ENCODE peak calls at places on chromosomes 3 and 15, in five cellular contexts. One of them, this sample, is unnamed.

GRCh38 chr3:114632757-114633424 is 339.1 kb downstream of the TIGIT start:
- DNase-seq in thyroid gland: no peak
- DNase-seq in hepatocyte: no peak
- DNase-seq in heart left ventricle: no peak
- DNase-seq in transverse colon: no peak
- DNase-seq in this sample: no peak

GRCh38 chr15:66943456-66944095 is 121.8 kb upstream of the SMAD3 start:
- DNase-seq in thyroid gland: peak
- DNase-seq in hepatocyte: no peak
- DNase-seq in heart left ventricle: no peak
- DNase-seq in transverse colon: peak
- DNase-seq in this sample: no peak

GRCh38 chr15:74788716-74789151 is 6.9 kb downstream of the CSK start:
- DNase-seq in thyroid gland: no peak
- DNase-seq in hepatocyte: no peak
- DNase-seq in heart left ventricle: no peak
- DNase-seq in transverse colon: peak
- DNase-seq in this sample: no peak

GRCh38 chr3:50617911-50618481 is 1.0 kb downstream of the MAPKAPK3 start:
- DNase-seq in thyroid gland: peak
- DNase-seq in hepatocyte: peak
- DNase-seq in heart left ventricle: no peak
- DNase-seq in transverse colon: no peak
- DNase-seq in this sample: no peak

GRCh38 chr3:40211579-40211978 is 97.9 kb upstream of the EIF1B start:
- DNase-seq in thyroid gland: no peak
- DNase-seq in hepatocyte: no peak
- DNase-seq in heart left ventricle: no peak
- DNase-seq in transverse colon: no peak
- DNase-seq in this sample: no peak

GRCh38 chr3:70774641-70775040 is 462.2 kb upstream of the MDFIC2 start:
- DNase-seq in thyroid gland: no peak
- DNase-seq in hepatocyte: no peak
- DNase-seq in heart left ventricle: no peak
- DNase-seq in transverse colon: no peak
- DNase-seq in this sample: no peak

GRCh38 chr3:60291115-60291514 is 960.1 kb downstream of the FHIT start:
- DNase-seq in thyroid gland: no peak
- DNase-seq in hepatocyte: no peak
- DNase-seq in heart left ventricle: no peak
- DNase-seq in transverse colon: no peak
- DNase-seq in this sample: no peak

GRCh38 chr3:72665701-72666443 is 182.4 kb downstream of the SHQ1 start:
- DNase-seq in thyroid gland: peak
- DNase-seq in hepatocyte: no peak
- DNase-seq in heart left ventricle: peak
- DNase-seq in transverse colon: peak
- DNase-seq in this sample: no peak

GRCh38 chr3:193470710-193471109 is 84.0 kb downstream of the ATP13A4 start:
- DNase-seq in thyroid gland: no peak
- DNase-seq in hepatocyte: no peak
- DNase-seq in heart left ventricle: no peak
- DNase-seq in transverse colon: no peak
- DNase-seq in this sample: no peak

GRCh38 chr3:127822166-127822835 is at the start of gene MGLL:
- DNase-seq in thyroid gland: peak
- DNase-seq in hepatocyte: peak
- DNase-seq in heart left ventricle: peak
- DNase-seq in transverse colon: peak
- DNase-seq in this sample: no peak

GRCh38 chr15:57667171-57667924 is 39.2 kb upstream of the POLR2M start:
- DNase-seq in thyroid gland: no peak
- DNase-seq in hepatocyte: peak
- DNase-seq in heart left ventricle: no peak
- DNase-seq in transverse colon: no peak
- DNase-seq in this sample: no peak

GRCh38 chr3:172174396-172175253 is 135.2 kb downstream of the FNDC3B start:
- DNase-seq in thyroid gland: no peak
- DNase-seq in hepatocyte: no peak
- DNase-seq in heart left ventricle: no peak
- DNase-seq in transverse colon: no peak
- DNase-seq in this sample: no peak

GRCh38 chr3:36876181-36876936 is 68.5 kb downstream of the TRANK1 start:
- DNase-seq in thyroid gland: no peak
- DNase-seq in hepatocyte: no peak
- DNase-seq in heart left ventricle: no peak
- DNase-seq in transverse colon: no peak
- DNase-seq in this sample: no peak

GRCh38 chr3:194860725-194861124 is 175.0 kb downstream of the FAM43A start:
- DNase-seq in thyroid gland: no peak
- DNase-seq in hepatocyte: no peak
- DNase-seq in heart left ventricle: no peak
- DNase-seq in transverse colon: no peak
- DNase-seq in this sample: no peak

GRCh38 chr15:96002890-96003859 is 327.3 kb upstream of the NR2F2 start:
- DNase-seq in thyroid gland: no peak
- DNase-seq in hepatocyte: no peak
- DNase-seq in heart left ventricle: no peak
- DNase-seq in transverse colon: no peak
- DNase-seq in this sample: no peak

GRCh38 chr3:111694471-111694870 is 99.3 kb upstream of the ZBED2 start:
- DNase-seq in thyroid gland: no peak
- DNase-seq in hepatocyte: no peak
- DNase-seq in heart left ventricle: no peak
- DNase-seq in transverse colon: no peak
- DNase-seq in this sample: no peak

GRCh38 chr3:112043621-112044201 is 9.2 kb downstream of the TMPRSS7 start:
- DNase-seq in thyroid gland: peak
- DNase-seq in hepatocyte: peak
- DNase-seq in heart left ventricle: peak
- DNase-seq in transverse colon: peak
- DNase-seq in this sample: no peak

GRCh38 chr15:33027636-33028035 is 166.9 kb downstream of the FMN1 start:
- DNase-seq in thyroid gland: peak
- DNase-seq in hepatocyte: no peak
- DNase-seq in heart left ventricle: no peak
- DNase-seq in transverse colon: no peak
- DNase-seq in this sample: no peak

GRCh38 chr3:129386984-129387383 is 41.5 kb downstream of the EFCAB12 start:
- DNase-seq in thyroid gland: no peak
- DNase-seq in hepatocyte: no peak
- DNase-seq in heart left ventricle: no peak
- DNase-seq in transverse colon: no peak
- DNase-seq in this sample: no peak

GRCh38 chr3:131402391-131403039 is 20.9 kb downstream of the NUDT16 start:
- DNase-seq in thyroid gland: no peak
- DNase-seq in hepatocyte: no peak
- DNase-seq in heart left ventricle: no peak
- DNase-seq in transverse colon: no peak
- DNase-seq in this sample: no peak

GRCh38 chr3:31157893-31158620 is 263.6 kb upstream of the GADL1 start:
- DNase-seq in thyroid gland: no peak
- DNase-seq in hepatocyte: no peak
- DNase-seq in heart left ventricle: no peak
- DNase-seq in transverse colon: no peak
- DNase-seq in this sample: no peak

GRCh38 chr3:163622384-163622783 is 1455.9 kb downstream of the SI start:
- DNase-seq in thyroid gland: no peak
- DNase-seq in hepatocyte: peak
- DNase-seq in heart left ventricle: no peak
- DNase-seq in transverse colon: no peak
- DNase-seq in this sample: no peak

GRCh38 chr3:89889386-89889785 is 782.0 kb downstream of the EPHA3 start:
- DNase-seq in thyroid gland: no peak
- DNase-seq in hepatocyte: no peak
- DNase-seq in heart left ventricle: no peak
- DNase-seq in transverse colon: no peak
- DNase-seq in this sample: no peak

GRCh38 chr15:60844431-60845174 is 365.7 kb upstream of the ICE2 start:
- DNase-seq in thyroid gland: no peak
- DNase-seq in hepatocyte: no peak
- DNase-seq in heart left ventricle: no peak
- DNase-seq in transverse colon: peak
- DNase-seq in this sample: no peak

GRCh38 chr15:101534376-101534970 is 45.0 kb upstream of the PCSK6 start:
- DNase-seq in thyroid gland: no peak
- DNase-seq in hepatocyte: no peak
- DNase-seq in heart left ventricle: no peak
- DNase-seq in transverse colon: no peak
- DNase-seq in this sample: no peak

GRCh38 chr3:165256554-165256953 is 60.4 kb upstream of the SLITRK3 start:
- DNase-seq in thyroid gland: no peak
- DNase-seq in hepatocyte: no peak
- DNase-seq in heart left ventricle: no peak
- DNase-seq in transverse colon: no peak
- DNase-seq in this sample: no peak

GRCh38 chr3:115836944-115837343 is 213.6 kb downstream of the GAP43 start:
- DNase-seq in thyroid gland: no peak
- DNase-seq in hepatocyte: no peak
- DNase-seq in heart left ventricle: no peak
- DNase-seq in transverse colon: no peak
- DNase-seq in this sample: no peak

GRCh38 chr3:13824521-13825316 is 55.2 kb downstream of the WNT7A start:
- DNase-seq in thyroid gland: no peak
- DNase-seq in hepatocyte: no peak
- DNase-seq in heart left ventricle: no peak
- DNase-seq in transverse colon: no peak
- DNase-seq in this sample: no peak

GRCh38 chr15:34056921-34057320 is 17.9 kb upstream of the AVEN start:
- DNase-seq in thyroid gland: no peak
- DNase-seq in hepatocyte: no peak
- DNase-seq in heart left ventricle: no peak
- DNase-seq in transverse colon: no peak
- DNase-seq in this sample: no peak

DNA sequence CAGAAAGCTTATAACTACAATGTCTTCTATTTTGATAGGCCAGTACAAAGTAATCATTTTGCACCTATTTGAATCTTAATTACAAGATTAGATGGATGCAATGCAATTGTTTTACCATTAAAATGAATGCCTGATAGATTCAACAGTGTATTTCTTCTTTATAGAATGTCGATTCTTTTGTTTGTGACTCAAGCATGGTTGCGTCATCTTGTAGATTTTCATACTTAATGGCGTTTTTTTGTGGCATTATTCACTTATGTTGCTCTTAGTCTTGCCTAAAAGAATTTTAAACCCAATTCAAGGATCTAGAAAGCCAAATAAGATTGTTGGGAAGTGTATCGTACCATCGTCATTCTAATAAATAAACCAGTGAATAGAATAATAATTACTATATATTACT is 21.4 kb downstream of the ZBTB38 start:
- DNase-seq in thyroid gland: no peak
- DNase-seq in hepatocyte: no peak
- DNase-seq in heart left ventricle: no peak
- DNase-seq in transverse colon: no peak
- DNase-seq in this sample: no peak
- H3K4me3 ChIP-seq in thyroid gland: no peak
- H3K4me3 ChIP-seq in hepatocyte: no peak
- H3K4me3 ChIP-seq in heart left ventricle: no peak
- H3K4me3 ChIP-seq in transverse colon: no peak
- H3K4me3 ChIP-seq in this sample: no peak

GRCh38 chr3:24495334-24495994 is 814 bp upstream of the THRB start:
- DNase-seq in thyroid gland: peak
- DNase-seq in hepatocyte: peak
- DNase-seq in heart left ventricle: peak
- DNase-seq in transverse colon: peak
- DNase-seq in this sample: peak
- TF ChIP-seq CTCF in thyroid gland: no peak
- TF ChIP-seq CTCF in hepatocyte: no peak
- TF ChIP-seq CTCF in heart left ventricle: no peak
- TF ChIP-seq CTCF in transverse colon: peak
- TF ChIP-seq CTCF in this sample: no peak

DNA sequence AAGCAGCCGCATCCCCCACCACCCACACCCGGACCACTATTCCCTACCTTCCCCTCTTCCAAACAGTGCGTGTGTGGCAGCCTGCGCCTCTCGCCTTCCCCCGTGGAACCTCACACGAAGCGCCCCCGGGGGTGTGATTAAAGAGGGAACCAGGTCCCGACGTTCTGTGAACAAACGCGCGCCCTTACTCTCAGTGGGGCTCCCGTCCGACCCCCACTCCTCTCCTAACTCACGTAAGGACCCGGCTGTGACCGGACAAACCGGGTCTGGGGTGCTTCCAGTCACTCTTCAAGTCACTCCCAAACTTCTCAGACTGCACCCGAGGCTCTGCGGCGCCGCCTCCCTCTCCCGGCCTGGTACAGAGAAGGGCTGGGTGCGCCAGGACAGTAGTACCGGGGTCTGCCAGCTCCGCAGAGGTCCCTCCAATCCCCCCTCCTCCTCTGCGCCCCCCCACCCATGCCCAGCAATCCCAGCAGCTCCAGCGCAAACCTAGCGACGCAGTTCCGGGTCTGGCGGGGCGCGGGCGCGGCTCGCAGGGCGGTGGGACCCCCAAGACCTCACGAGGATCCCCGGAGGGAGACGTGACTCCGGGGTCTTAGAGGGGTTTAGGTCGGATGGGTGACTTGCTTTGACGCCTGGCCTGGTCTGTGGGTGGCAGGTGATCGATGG is 574 bp downstream of the DUOXA1 start:
- DNase-seq in thyroid gland: peak
- DNase-seq in hepatocyte: no peak
- DNase-seq in heart left ventricle: no peak
- DNase-seq in transverse colon: no peak
- DNase-seq in this sample: no peak
- H3K4me3 ChIP-seq in thyroid gland: peak
- H3K4me3 ChIP-seq in hepatocyte: peak
- H3K4me3 ChIP-seq in heart left ventricle: peak
- H3K4me3 ChIP-seq in transverse colon: no peak
- H3K4me3 ChIP-seq in this sample: peak

GRCh38 chr3:197527569-197527968 is 28.2 kb downstream of the BDH1 start:
- DNase-seq in thyroid gland: no peak
- DNase-seq in hepatocyte: no peak
- DNase-seq in heart left ventricle: no peak
- DNase-seq in transverse colon: no peak
- DNase-seq in this sample: no peak

GRCh38 chr3:197524128-197524527 is 31.6 kb downstream of the BDH1 start:
- DNase-seq in thyroid gland: no peak
- DNase-seq in hepatocyte: no peak
- DNase-seq in heart left ventricle: no peak
- DNase-seq in transverse colon: no peak
- DNase-seq in this sample: no peak

GRCh38 chr3:197528190-197528589 is 27.6 kb downstream of the BDH1 start:
- DNase-seq in thyroid gland: no peak
- DNase-seq in hepatocyte: no peak
- DNase-seq in heart left ventricle: no peak
- DNase-seq in transverse colon: no peak
- DNase-seq in this sample: no peak

GRCh38 chr3:197523551-197523950 is 32.2 kb downstream of the BDH1 start:
- DNase-seq in thyroid gland: no peak
- DNase-seq in hepatocyte: no peak
- DNase-seq in heart left ventricle: no peak
- DNase-seq in transverse colon: no peak
- DNase-seq in this sample: no peak

DNA sequence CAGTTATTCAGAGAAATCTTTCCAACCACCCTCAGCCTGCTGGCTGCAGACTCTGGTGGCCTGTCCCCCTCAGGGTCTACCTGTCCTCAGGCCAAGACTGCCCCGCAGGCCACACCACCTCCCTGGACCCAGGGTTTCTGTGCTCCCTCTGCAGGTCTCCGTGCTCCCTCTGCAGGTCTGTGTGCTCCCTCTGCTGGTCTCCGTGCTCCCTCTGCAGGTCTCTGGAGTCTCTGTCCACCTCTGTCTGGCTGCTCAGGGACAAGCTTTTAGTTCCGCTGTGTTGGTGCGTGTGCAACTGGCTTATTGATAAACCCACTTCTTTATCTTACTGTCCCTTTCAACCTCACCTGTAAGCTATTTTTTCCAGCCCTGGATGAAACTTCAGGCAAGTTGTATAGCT is 30.1 kb downstream of the BDH1 start:
- DNase-seq in thyroid gland: no peak
- DNase-seq in hepatocyte: no peak
- DNase-seq in heart left ventricle: no peak
- DNase-seq in transverse colon: no peak
- DNase-seq in this sample: no peak
- TF ChIP-seq CTCF in thyroid gland: no peak
- TF ChIP-seq CTCF in hepatocyte: peak
- TF ChIP-seq CTCF in heart left ventricle: no peak
- TF ChIP-seq CTCF in transverse colon: no peak
- TF ChIP-seq CTCF in this sample: no peak

This sample was measured in lower leg skin.